ENCODE peak calls at places on chromosomes 12 and 14, in five cellular contexts. J, T, Z, S and U are unnamed samples.

GRCh38 chr12:52338241-52338960 is 17.2 kb upstream of the KRT83 start:
- DNase-seq in J (no peak), T (no peak), Z (no peak), S (no peak), U (peak; percentile 81)

GRCh38 chr12:60230103-60230502 is 634.3 kb downstream of the SLC16A7 start:
- DNase-seq in J (no peak), T (no peak), Z (no peak), S (peak; percentile 13), U (no peak)

GRCh38 chr14:71206766-71207371 is 299.6 kb downstream of the PCNX1 start:
- DNase-seq in J (peak; percentile 69), T (peak; percentile 19), Z (no peak), S (peak; percentile 85), U (peak; percentile 85)

GRCh38 chr12:41052441-41052840 is 135.7 kb upstream of the PDZRN4 start:
- DNase-seq in J (no peak), T (no peak), Z (no peak), S (no peak), U (no peak)

GRCh38 chr14:67474366-67474765 is 14.2 kb downstream of the TMEM229B start:
- DNase-seq in J (no peak), T (no peak), Z (no peak), S (no peak), U (no peak)

GRCh38 chr12:68121143-68121542 is 38.4 kb downstream of the IFNG start:
- DNase-seq in J (no peak), T (no peak), Z (no peak), S (no peak), U (no peak)

GRCh38 chr12:120220838-120221575 is 20.1 kb upstream of the RPLP0 start:
- DNase-seq in J (no peak), T (no peak), Z (no peak), S (no peak), U (no peak)

GRCh38 chr14:22333408-22334274 is 255.4 kb downstream of the DAD1 start:
- DNase-seq in J (peak; percentile 78), T (no peak), Z (no peak), S (peak; percentile 99), U (peak; percentile 55)

GRCh38 chr12:96368233-96368632 is 32.0 kb downstream of the CDK17 start:
- DNase-seq in J (no peak), T (no peak), Z (no peak), S (no peak), U (no peak)

GRCh38 chr14:93994919-93995682 is 2.0 kb upstream of the CCDC197 start:
- DNase-seq in J (no peak), T (peak; percentile 72), Z (no peak), S (peak; percentile 77), U (peak; percentile 86)

GRCh38 chr14:40252817-40253447 is 820.7 kb upstream of the FBXO33 start:
- DNase-seq in J (no peak), T (no peak), Z (no peak), S (peak; percentile 44), U (peak; percentile 19)

GRCh38 chr14:64729386-64730060 is 25.3 kb downstream of the PLEKHG3 start:
- DNase-seq in J (no peak), T (no peak), Z (no peak), S (no peak), U (no peak)

GRCh38 chr14:101313268-101313667 is 248.0 kb upstream of the DIO3 start:
- DNase-seq in J (no peak), T (no peak), Z (peak; percentile 80), S (no peak), U (no peak)

GRCh38 chr14:26332966-26333365 is 264.9 kb downstream of the NOVA1 start:
- DNase-seq in J (no peak), T (no peak), Z (no peak), S (peak; percentile 59), U (peak; percentile 30)

GRCh38 chr12:77599782-77600491 is 230.8 kb upstream of the NAV3 start:
- DNase-seq in J (no peak), T (no peak), Z (no peak), S (no peak), U (no peak)

GRCh38 chr14:89723930-89724915 is 230.3 kb downstream of the EFCAB11 start:
- DNase-seq in J (no peak), T (no peak), Z (no peak), S (no peak), U (no peak)

GRCh38 chr12:49887091-49887490 is 16.6 kb downstream of the FAIM2 start:
- DNase-seq in J (no peak), T (no peak), Z (no peak), S (no peak), U (no peak)

GRCh38 chr12:27652174-27652763 is 44.0 kb upstream of the REP15 start:
- DNase-seq in J (no peak), T (peak; percentile 51), Z (no peak), S (peak; percentile 97), U (peak; percentile 87)

GRCh38 chr14:55699131-55700057 is 119.4 kb downstream of the KTN1 start:
- DNase-seq in J (no peak), T (peak; percentile 25), Z (peak; percentile 60), S (peak; percentile 99), U (peak; percentile 80)

GRCh38 chr12:69324797-69325466 is 23.2 kb upstream of the LYZ start:
- DNase-seq in J (no peak), T (no peak), Z (no peak), S (no peak), U (no peak)

GRCh38 chr12:40726366-40726765 is 34.1 kb downstream of the CNTN1 start:
- DNase-seq in J (no peak), T (no peak), Z (no peak), S (no peak), U (no peak)

GRCh38 chr14:34227834-34228662 is 234.0 kb downstream of the SPTSSA start:
- DNase-seq in J (no peak), T (peak; percentile 35), Z (no peak), S (peak; percentile 81), U (peak; percentile 70)

GRCh38 chr12:104465379-104465778 is 8.6 kb downstream of the CHST11 start:
- DNase-seq in J (no peak), T (no peak), Z (no peak), S (no peak), U (no peak)

GRCh38 chr12:104467346-104467837 is 10.6 kb downstream of the CHST11 start:
- DNase-seq in J (no peak), T (no peak), Z (no peak), S (no peak), U (no peak)

GRCh38 chr12:104464899-104465298 is 8.2 kb downstream of the CHST11 start:
- DNase-seq in J (no peak), T (no peak), Z (no peak), S (no peak), U (no peak)

GRCh38 chr12:104469066-104469465 is 12.3 kb downstream of the CHST11 start:
- DNase-seq in J (no peak), T (no peak), Z (no peak), S (no peak), U (no peak)

GRCh38 chr12:104466694-104467345 is 10.1 kb downstream of the CHST11 start:
- DNase-seq in J (no peak), T (no peak), Z (no peak), S (peak; percentile 40), U (no peak)
- TF ChIP-seq CTCF in J (no peak), T (no peak), Z (no peak), S (no peak), U (no peak)

GRCh38 chr12:14396071-14396470 is 30.6 kb downstream of the ATF7IP start:
- DNase-seq in J (no peak), T (no peak), Z (no peak), S (no peak), U (no peak)

GRCh38 chr12:14393736-14394135 is 28.3 kb downstream of the ATF7IP start:
- DNase-seq in J (no peak), T (no peak), Z (no peak), S (no peak), U (peak; percentile 20)

GRCh38 chr12:14395059-14395778 is 29.7 kb downstream of the ATF7IP start:
- DNase-seq in J (no peak), T (no peak), Z (no peak), S (no peak), U (no peak)

GRCh38 chr12:14390885-14391530 is 25.5 kb downstream of the ATF7IP start:
- DNase-seq in J (no peak), T (no peak), Z (no peak), S (no peak), U (no peak)

DNA sequence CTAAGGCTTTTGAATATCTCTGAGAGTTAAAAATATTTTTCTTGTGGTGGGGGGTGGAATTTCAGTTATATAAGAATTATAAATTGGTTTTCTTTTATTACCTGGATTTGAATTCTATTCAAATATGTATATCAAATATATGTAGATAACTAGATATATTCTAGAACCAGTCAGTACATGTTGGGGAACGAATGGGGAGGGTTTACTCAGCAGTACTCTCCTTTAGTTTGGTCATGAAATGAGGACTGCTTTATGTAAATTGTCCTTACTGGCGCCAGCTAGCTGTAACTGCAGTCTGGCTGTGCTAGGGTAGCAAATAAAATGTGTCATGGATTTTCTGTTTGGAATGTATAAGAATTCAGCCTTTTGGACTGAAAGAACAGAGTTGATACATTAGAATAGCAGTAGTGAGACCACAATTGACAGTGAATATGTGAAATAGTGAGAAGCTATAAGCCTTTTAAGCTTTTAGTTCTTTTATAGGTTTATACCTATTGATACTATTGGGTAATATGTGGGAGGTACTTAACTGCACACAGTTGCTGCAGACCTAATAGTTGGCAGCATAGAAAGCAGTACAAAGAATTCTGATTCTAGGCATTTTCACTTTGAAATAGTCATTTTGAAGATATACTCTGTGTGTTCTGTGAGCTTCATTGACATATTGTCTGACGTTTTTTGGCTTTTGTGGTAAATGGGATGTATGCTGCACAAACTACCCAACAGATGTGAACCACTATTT is 29.0 kb downstream of the ATF7IP start:
- DNase-seq in J (no peak), T (peak; percentile 50), Z (no peak), S (peak; percentile 53), U (peak; percentile 77)
- TF ChIP-seq CTCF in J (no peak), T (peak; percentile 29), Z (no peak), S (no peak), U (no peak)

GRCh38 chr14:35814371-35815005 is 5.4 kb upstream of the RALGAPA1 start:
- DNase-seq in J (no peak), T (peak; percentile 11), Z (no peak), S (peak; percentile 74), U (peak; percentile 82)
- TF ChIP-seq CTCF in J (peak; percentile 93), T (peak; percentile 76), Z (peak; percentile 54), S (peak; percentile 80), U (peak; percentile 77)

GRCh38 chr12:94754653-94755052 is 104.3 kb upstream of the TMCC3 start:
- DNase-seq in J (no peak), T (no peak), Z (no peak), S (peak; percentile 24), U (no peak)
- TF ChIP-seq CTCF in J (peak; percentile 52), T (no peak), Z (no peak), S (peak; percentile 61), U (peak; percentile 13)

GRCh38 chr12:43653289-43653915 is 101.4 kb upstream of the ADAMTS20 start:
- DNase-seq in J (no peak), T (no peak), Z (no peak), S (no peak), U (no peak)

GRCh38 chr12:43648636-43649035 is 96.6 kb upstream of the ADAMTS20 start:
- DNase-seq in J (no peak), T (no peak), Z (no peak), S (no peak), U (no peak)

GRCh38 chr12:43655586-43655985 is 103.0 kb downstream of the PUS7L start:
- DNase-seq in J (peak; percentile 23), T (no peak), Z (no peak), S (peak; percentile 32), U (peak; percentile 24)

GRCh38 chr12:43653917-43654316 is 101.9 kb upstream of the ADAMTS20 start:
- DNase-seq in J (no peak), T (no peak), Z (peak; percentile 21), S (no peak), U (no peak)
- TF ChIP-seq CTCF in J (no peak), T (no peak), Z (no peak), S (no peak), U (no peak)